ENCODE peak calls at places on chromosomes 12 and 14, in ten cellular contexts. One of them, this sample, is unnamed.

GRCh38 chr12:25401547-25402345 is 151.0 kb upstream of the KRAS start:
- DNase-seq in K562: no peak
- DNase-seq in endothelial cell: no peak
- DNase-seq in AG09309: no peak
- DNase-seq in foreskin fibroblast: peak
- DNase-seq in fibroblast of the aortic adventitia: peak
- DNase-seq in RWPE1: no peak
- DNase-seq in MCF 10A: no peak
- DNase-seq in thyroid gland: no peak
- DNase-seq in uterus: no peak
- DNase-seq in this sample: no peak

GRCh38 chr14:104657114-104657524 is 32.3 kb upstream of the INF2 start:
- DNase-seq in K562: no peak
- DNase-seq in endothelial cell: no peak
- DNase-seq in AG09309: no peak
- DNase-seq in foreskin fibroblast: no peak
- DNase-seq in fibroblast of the aortic adventitia: no peak
- DNase-seq in RWPE1: no peak
- DNase-seq in MCF 10A: no peak
- DNase-seq in thyroid gland: no peak
- DNase-seq in uterus: no peak
- DNase-seq in this sample: peak

GRCh38 chr14:26403760-26404159 is 194.1 kb downstream of the NOVA1 start:
- DNase-seq in K562: no peak
- DNase-seq in endothelial cell: no peak
- DNase-seq in AG09309: no peak
- DNase-seq in foreskin fibroblast: peak
- DNase-seq in fibroblast of the aortic adventitia: no peak
- DNase-seq in RWPE1: no peak
- DNase-seq in MCF 10A: no peak
- DNase-seq in thyroid gland: no peak
- DNase-seq in uterus: no peak
- DNase-seq in this sample: no peak

GRCh38 chr12:6226701-6227096 is 26.5 kb downstream of the CD9 start:
- DNase-seq in K562: no peak
- DNase-seq in endothelial cell: no peak
- DNase-seq in AG09309: no peak
- DNase-seq in foreskin fibroblast: no peak
- DNase-seq in fibroblast of the aortic adventitia: no peak
- DNase-seq in RWPE1: no peak
- DNase-seq in MCF 10A: no peak
- DNase-seq in thyroid gland: peak
- DNase-seq in uterus: peak
- DNase-seq in this sample: no peak

GRCh38 chr14:61343991-61344405 is 22.6 kb downstream of the PRKCH start:
- DNase-seq in K562: no peak
- DNase-seq in endothelial cell: no peak
- DNase-seq in AG09309: no peak
- DNase-seq in foreskin fibroblast: no peak
- DNase-seq in fibroblast of the aortic adventitia: no peak
- DNase-seq in RWPE1: no peak
- DNase-seq in MCF 10A: no peak
- DNase-seq in thyroid gland: no peak
- DNase-seq in uterus: no peak
- DNase-seq in this sample: no peak

GRCh38 chr12:6062427-6063378 is 61.8 kb downstream of the VWF start:
- DNase-seq in K562: peak
- DNase-seq in endothelial cell: peak
- DNase-seq in AG09309: no peak
- DNase-seq in foreskin fibroblast: peak
- DNase-seq in fibroblast of the aortic adventitia: peak
- DNase-seq in RWPE1: peak
- DNase-seq in MCF 10A: peak
- DNase-seq in thyroid gland: peak
- DNase-seq in uterus: peak
- DNase-seq in this sample: no peak

GRCh38 chr12:131559517-131560516 is 151.1 kb upstream of the SFSWAP start:
- DNase-seq in K562: peak
- DNase-seq in endothelial cell: no peak
- DNase-seq in AG09309: no peak
- DNase-seq in foreskin fibroblast: no peak
- DNase-seq in fibroblast of the aortic adventitia: no peak
- DNase-seq in RWPE1: peak
- DNase-seq in MCF 10A: no peak
- DNase-seq in thyroid gland: no peak
- DNase-seq in uterus: no peak
- DNase-seq in this sample: no peak

GRCh38 chr12:119036878-119037493 is 55.6 kb downstream of the SRRM4 start:
- DNase-seq in K562: peak
- DNase-seq in endothelial cell: peak
- DNase-seq in AG09309: no peak
- DNase-seq in foreskin fibroblast: no peak
- DNase-seq in fibroblast of the aortic adventitia: no peak
- DNase-seq in RWPE1: no peak
- DNase-seq in MCF 10A: no peak
- DNase-seq in thyroid gland: peak
- DNase-seq in uterus: no peak
- DNase-seq in this sample: no peak

GRCh38 chr12:26566186-26566585 is 266.8 kb downstream of the ITPR2 start:
- DNase-seq in K562: no peak
- DNase-seq in endothelial cell: no peak
- DNase-seq in AG09309: no peak
- DNase-seq in foreskin fibroblast: no peak
- DNase-seq in fibroblast of the aortic adventitia: no peak
- DNase-seq in RWPE1: no peak
- DNase-seq in MCF 10A: no peak
- DNase-seq in thyroid gland: no peak
- DNase-seq in uterus: no peak
- DNase-seq in this sample: no peak

GRCh38 chr12:89657090-89657489 is 51.5 kb downstream of the ATP2B1 start:
- DNase-seq in K562: no peak
- DNase-seq in endothelial cell: no peak
- DNase-seq in AG09309: no peak
- DNase-seq in foreskin fibroblast: no peak
- DNase-seq in fibroblast of the aortic adventitia: no peak
- DNase-seq in RWPE1: no peak
- DNase-seq in MCF 10A: no peak
- DNase-seq in thyroid gland: no peak
- DNase-seq in uterus: no peak
- DNase-seq in this sample: no peak

GRCh38 chr14:89911018-89911919 is 43.3 kb downstream of the EFCAB11 start:
- DNase-seq in K562: no peak
- DNase-seq in endothelial cell: no peak
- DNase-seq in AG09309: peak
- DNase-seq in foreskin fibroblast: peak
- DNase-seq in fibroblast of the aortic adventitia: peak
- DNase-seq in RWPE1: no peak
- DNase-seq in MCF 10A: peak
- DNase-seq in thyroid gland: peak
- DNase-seq in uterus: no peak
- DNase-seq in this sample: no peak

GRCh38 chr14:69715725-69716482 is 51.0 kb upstream of the SRSF5 start:
- DNase-seq in K562: no peak
- DNase-seq in endothelial cell: no peak
- DNase-seq in AG09309: peak
- DNase-seq in foreskin fibroblast: peak
- DNase-seq in fibroblast of the aortic adventitia: peak
- DNase-seq in RWPE1: peak
- DNase-seq in MCF 10A: peak
- DNase-seq in thyroid gland: peak
- DNase-seq in uterus: peak
- DNase-seq in this sample: no peak

GRCh38 chr14:83958359-83958758 is 1571.6 kb upstream of the FLRT2 start:
- DNase-seq in K562: no peak
- DNase-seq in endothelial cell: no peak
- DNase-seq in AG09309: no peak
- DNase-seq in foreskin fibroblast: no peak
- DNase-seq in fibroblast of the aortic adventitia: no peak
- DNase-seq in RWPE1: no peak
- DNase-seq in MCF 10A: no peak
- DNase-seq in thyroid gland: no peak
- DNase-seq in uterus: no peak
- DNase-seq in this sample: no peak

GRCh38 chr12:132881853-132882252 is 5.6 kb downstream of the CHFR start:
- DNase-seq in K562: no peak
- DNase-seq in endothelial cell: no peak
- DNase-seq in AG09309: no peak
- DNase-seq in foreskin fibroblast: peak
- DNase-seq in fibroblast of the aortic adventitia: no peak
- DNase-seq in RWPE1: no peak
- DNase-seq in MCF 10A: no peak
- DNase-seq in thyroid gland: no peak
- DNase-seq in uterus: no peak
- DNase-seq in this sample: no peak

GRCh38 chr12:53232641-53233538 is 881 bp upstream of the RARG start:
- DNase-seq in K562: peak
- DNase-seq in endothelial cell: no peak
- DNase-seq in AG09309: no peak
- DNase-seq in foreskin fibroblast: peak
- DNase-seq in fibroblast of the aortic adventitia: peak
- DNase-seq in RWPE1: peak
- DNase-seq in MCF 10A: peak
- DNase-seq in thyroid gland: peak
- DNase-seq in uterus: no peak
- DNase-seq in this sample: no peak

GRCh38 chr14:73526036-73526984 is 10.6 kb upstream of the ACOT1 start:
- DNase-seq in K562: peak
- DNase-seq in endothelial cell: no peak
- DNase-seq in AG09309: no peak
- DNase-seq in foreskin fibroblast: peak
- DNase-seq in fibroblast of the aortic adventitia: peak
- DNase-seq in RWPE1: peak
- DNase-seq in MCF 10A: peak
- DNase-seq in thyroid gland: peak
- DNase-seq in uterus: no peak
- DNase-seq in this sample: no peak

DNA sequence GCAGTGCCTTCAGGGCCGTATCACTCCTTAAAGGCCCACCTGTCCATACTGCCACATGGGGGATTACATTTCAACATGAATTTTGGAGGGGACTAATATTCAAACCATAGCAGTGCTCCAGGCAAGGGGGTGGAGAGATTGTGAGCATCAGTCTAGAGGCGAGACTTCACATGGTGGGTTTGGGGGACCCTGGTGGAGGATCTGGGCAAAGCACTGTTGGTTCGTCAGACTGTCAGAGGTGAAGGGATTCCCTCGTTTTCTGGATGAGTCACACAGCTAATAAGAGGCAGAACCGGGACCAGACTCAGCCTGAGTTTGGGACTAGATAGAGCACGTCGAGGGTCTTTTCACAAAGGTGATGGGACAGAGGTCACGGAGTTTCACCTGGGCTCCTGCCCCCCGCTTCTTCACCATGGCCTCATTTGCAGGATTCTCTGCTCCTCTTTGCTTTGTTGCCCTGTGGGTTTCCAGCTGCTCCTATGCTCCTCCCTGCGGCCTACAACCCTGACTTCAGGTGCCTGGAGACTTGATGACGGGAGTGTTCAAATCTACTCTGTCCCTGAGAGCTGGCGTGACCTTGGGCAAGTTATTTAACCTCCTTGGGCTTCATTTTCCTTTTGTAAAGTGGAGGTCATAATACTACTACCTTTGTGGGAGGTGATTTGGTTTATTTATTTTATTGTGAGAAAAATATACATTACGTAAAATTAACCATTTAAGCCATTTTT is 41.5 kb downstream of the TEAD4 start:
- DNase-seq in K562: peak
- DNase-seq in endothelial cell: no peak
- DNase-seq in AG09309: no peak
- DNase-seq in foreskin fibroblast: peak
- DNase-seq in fibroblast of the aortic adventitia: no peak
- DNase-seq in RWPE1: no peak
- DNase-seq in MCF 10A: no peak
- DNase-seq in thyroid gland: no peak
- DNase-seq in uterus: no peak
- DNase-seq in this sample: no peak
- TF ChIP-seq CTCF in K562: peak
- TF ChIP-seq CTCF in endothelial cell: no peak
- TF ChIP-seq CTCF in AG09309: peak
- TF ChIP-seq CTCF in foreskin fibroblast: no peak
- TF ChIP-seq CTCF in fibroblast of the aortic adventitia: no peak
- TF ChIP-seq CTCF in RWPE1: no peak
- TF ChIP-seq CTCF in MCF 10A: no peak
- TF ChIP-seq CTCF in thyroid gland: no peak
- TF ChIP-seq CTCF in uterus: no peak
- TF ChIP-seq CTCF in this sample: no peak

DNA sequence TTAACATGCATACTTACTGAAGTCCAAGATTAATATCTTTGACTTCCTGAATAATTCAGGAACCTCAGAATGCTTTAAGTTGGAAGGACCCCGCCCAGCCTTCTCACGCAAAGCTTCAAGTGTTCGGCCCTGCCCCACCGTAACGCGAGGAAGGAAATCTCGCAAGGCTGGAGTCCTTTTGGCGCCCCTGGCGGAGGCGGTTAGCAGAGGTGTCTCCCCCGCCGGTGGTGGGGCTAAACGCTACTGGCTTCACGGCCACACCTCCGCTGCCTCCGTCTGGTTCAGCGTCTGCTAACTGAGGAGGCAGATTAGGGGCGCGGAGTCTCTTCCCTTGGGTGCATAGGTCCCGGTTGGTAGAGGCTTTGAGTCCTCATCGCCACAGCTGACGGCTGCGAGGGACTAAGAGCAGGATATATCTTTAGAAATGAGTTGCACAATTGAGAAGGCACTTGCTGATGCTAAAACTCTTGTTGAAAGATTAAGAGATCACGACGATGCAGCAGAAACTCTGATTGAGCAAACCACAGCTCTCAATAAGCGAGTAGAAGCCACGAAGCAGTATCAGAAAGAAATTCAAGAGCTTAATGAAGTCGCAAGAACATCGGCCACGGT is 21.9 kb downstream of the SPATS2 start:
- DNase-seq in K562: no peak
- DNase-seq in endothelial cell: peak
- DNase-seq in AG09309: no peak
- DNase-seq in foreskin fibroblast: no peak
- DNase-seq in fibroblast of the aortic adventitia: no peak
- DNase-seq in RWPE1: no peak
- DNase-seq in MCF 10A: no peak
- DNase-seq in thyroid gland: peak
- DNase-seq in uterus: no peak
- DNase-seq in this sample: no peak
- TF ChIP-seq CTCF in K562: no peak
- TF ChIP-seq CTCF in endothelial cell: peak
- TF ChIP-seq CTCF in AG09309: no peak
- TF ChIP-seq CTCF in foreskin fibroblast: no peak
- TF ChIP-seq CTCF in fibroblast of the aortic adventitia: no peak
- TF ChIP-seq CTCF in RWPE1: no peak
- TF ChIP-seq CTCF in MCF 10A: no peak
- TF ChIP-seq CTCF in thyroid gland: no peak
- TF ChIP-seq CTCF in uterus: no peak
- TF ChIP-seq CTCF in this sample: no peak

GRCh38 chr12:104568881-104569280 is 112.1 kb downstream of the CHST11 start:
- DNase-seq in K562: no peak
- DNase-seq in endothelial cell: no peak
- DNase-seq in AG09309: no peak
- DNase-seq in foreskin fibroblast: no peak
- DNase-seq in fibroblast of the aortic adventitia: no peak
- DNase-seq in RWPE1: no peak
- DNase-seq in MCF 10A: no peak
- DNase-seq in thyroid gland: no peak
- DNase-seq in uterus: no peak
- DNase-seq in this sample: no peak
- TF ChIP-seq CTCF in K562: no peak
- TF ChIP-seq CTCF in endothelial cell: no peak
- TF ChIP-seq CTCF in AG09309: no peak
- TF ChIP-seq CTCF in foreskin fibroblast: no peak
- TF ChIP-seq CTCF in fibroblast of the aortic adventitia: no peak
- TF ChIP-seq CTCF in RWPE1: no peak
- TF ChIP-seq CTCF in MCF 10A: no peak
- TF ChIP-seq CTCF in thyroid gland: no peak
- TF ChIP-seq CTCF in uterus: no peak
- TF ChIP-seq CTCF in this sample: no peak

GRCh38 chr14:23895480-23895879 is 58.1 kb upstream of the DHRS4 start:
- DNase-seq in K562: no peak
- DNase-seq in endothelial cell: no peak
- DNase-seq in AG09309: no peak
- DNase-seq in foreskin fibroblast: no peak
- DNase-seq in fibroblast of the aortic adventitia: peak
- DNase-seq in RWPE1: no peak
- DNase-seq in MCF 10A: no peak
- DNase-seq in thyroid gland: no peak
- DNase-seq in uterus: no peak
- DNase-seq in this sample: no peak
- TF ChIP-seq CTCF in K562: peak
- TF ChIP-seq CTCF in endothelial cell: no peak
- TF ChIP-seq CTCF in AG09309: peak
- TF ChIP-seq CTCF in foreskin fibroblast: no peak
- TF ChIP-seq CTCF in fibroblast of the aortic adventitia: peak
- TF ChIP-seq CTCF in RWPE1: no peak
- TF ChIP-seq CTCF in MCF 10A: no peak
- TF ChIP-seq CTCF in thyroid gland: no peak
- TF ChIP-seq CTCF in uterus: no peak
- TF ChIP-seq CTCF in this sample: peak